ENCODE peak calls at places on chromosomes 13 and 19, in nine cellular contexts. M is neural progenitor cell; W is GM23248; Z is brain microvascular endothelial cell; N is caudate nucleus; U is small intestine; A is CD4-positive, alpha-beta memory T cell; D is hepatocyte; T is CD8-positive, alpha-beta T cell. J is an unnamed sample.

GRCh38 chr13:101520672-101521071 is 68.2 kb downstream of the ITGBL1 start:
- DNase-seq in M (peak), W (peak), Z (peak), N (no peak), U (peak), A (peak), D (no peak), T (no peak), J (peak)

GRCh38 chr13:87274209-87274819 is 396.9 kb upstream of the SLITRK5 start:
- DNase-seq in M (peak), W (peak), Z (no peak), N (no peak), U (peak), A (no peak), D (peak), T (no peak), J (no peak)

GRCh38 chr19:18063463-18063862 is 23.3 kb downstream of the IL12RB1 start:
- DNase-seq in M (peak), W (no peak), Z (no peak), N (no peak), U (no peak), A (no peak), D (peak), T (no peak), J (no peak)

GRCh38 chr13:72808917-72809500 is 27.1 kb downstream of the PIBF1 start:
- DNase-seq in M (peak), W (peak), Z (no peak), N (no peak), U (peak), A (no peak), D (peak), T (no peak), J (no peak)

GRCh38 chr19:34588846-34589245 is 88.1 kb downstream of the SCGB2B2 start:
- DNase-seq in M (no peak), W (no peak), Z (no peak), N (no peak), U (no peak), A (no peak), D (no peak), T (no peak), J (no peak)

GRCh38 chr13:39273953-39274352 is 235.7 kb downstream of the NHLRC3 start:
- DNase-seq in M (peak), W (no peak), Z (no peak), N (no peak), U (peak), A (no peak), D (peak), T (no peak), J (no peak)

GRCh38 chr13:39484506-39485313 is 118.3 kb downstream of the LHFPL6 start:
- DNase-seq in M (no peak), W (peak), Z (peak), N (no peak), U (no peak), A (no peak), D (no peak), T (no peak), J (no peak)

GRCh38 chr19:41356984-41357739 is 3.4 kb upstream of the TGFB1 start:
- DNase-seq in M (no peak), W (no peak), Z (no peak), N (no peak), U (no peak), A (no peak), D (no peak), T (no peak), J (no peak)

GRCh38 chr19:48872884-48873475 is 759 bp downstream of the PPP1R15A start:
- DNase-seq in M (peak), W (peak), Z (peak), N (no peak), U (peak), A (peak), D (peak), T (peak), J (peak)

GRCh38 chr19:14118165-14119051 is 846 bp upstream of the PRKACA start:
- DNase-seq in M (peak), W (peak), Z (peak), N (no peak), U (peak), A (peak), D (peak), T (peak), J (peak)

GRCh38 chr19:24064175-24064574 is 22.8 kb upstream of the ZNF254 start:
- DNase-seq in M (no peak), W (no peak), Z (no peak), N (no peak), U (no peak), A (no peak), D (no peak), T (no peak), J (no peak)

GRCh38 chr19:48836089-48837017 is at the start of gene HSD17B14:
- DNase-seq in M (peak), W (peak), Z (peak), N (no peak), U (no peak), A (no peak), D (peak), T (no peak), J (no peak)

GRCh38 chr13:107843281-107843680 is 372.1 kb downstream of the LIG4 start:
- DNase-seq in M (no peak), W (no peak), Z (no peak), N (no peak), U (no peak), A (no peak), D (no peak), T (no peak), J (no peak)

GRCh38 chr13:100100115-100100879 is 11.4 kb downstream of the PCCA start:
- DNase-seq in M (no peak), W (peak), Z (peak), N (no peak), U (peak), A (no peak), D (peak), T (no peak), J (peak)

GRCh38 chr19:31066385-31066784 is 282.9 kb downstream of the TSHZ3 start:
- DNase-seq in M (no peak), W (peak), Z (peak), N (no peak), U (no peak), A (no peak), D (peak), T (no peak), J (no peak)

GRCh38 chr19:30148039-30148438 is 206.0 kb downstream of the URI1 start:
- DNase-seq in M (no peak), W (no peak), Z (no peak), N (no peak), U (peak), A (no peak), D (no peak), T (no peak), J (no peak)

GRCh38 chr19:18287836-18288772 is 6.7 kb upstream of the JUND start:
- DNase-seq in M (peak), W (no peak), Z (no peak), N (no peak), U (no peak), A (no peak), D (peak), T (no peak), J (no peak)

GRCh38 chr19:52600639-52601024 is 30.5 kb downstream of the ZNF701 start:
- DNase-seq in M (no peak), W (no peak), Z (no peak), N (no peak), U (peak), A (peak), D (peak), T (no peak), J (no peak)

GRCh38 chr19:18668252-18668631 is 15.2 kb upstream of the CRTC1 start:
- DNase-seq in M (no peak), W (no peak), Z (no peak), N (no peak), U (no peak), A (no peak), D (no peak), T (no peak), J (no peak)

GRCh38 chr19:31068268-31068667 is 281.0 kb downstream of the TSHZ3 start:
- DNase-seq in M (no peak), W (no peak), Z (no peak), N (no peak), U (no peak), A (no peak), D (no peak), T (no peak), J (no peak)

DNA sequence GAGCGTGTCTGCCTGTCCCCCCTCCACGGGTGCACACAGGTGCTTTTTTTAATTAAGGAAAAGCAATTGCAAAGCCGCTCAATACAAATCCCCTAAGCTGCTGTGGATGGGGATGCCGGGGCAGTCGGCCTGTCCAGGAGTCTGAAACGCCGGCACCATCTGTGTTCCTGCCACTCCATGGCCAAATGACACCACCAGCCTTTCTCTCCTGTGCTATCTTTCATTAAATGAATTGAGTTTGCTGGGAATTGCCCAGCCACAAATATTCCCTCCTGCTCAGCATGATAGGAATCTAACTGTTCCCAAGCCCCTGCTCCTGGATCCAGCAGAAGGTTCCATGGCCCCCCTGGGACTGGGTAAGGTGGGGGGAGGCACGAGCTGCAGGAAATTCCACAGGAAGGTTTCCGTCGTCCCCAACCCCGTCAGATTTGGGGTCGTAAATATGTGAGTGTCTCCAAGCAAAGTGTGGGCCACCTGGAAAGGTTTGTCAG is 139.3 kb downstream of the KDM4B start:
- DNase-seq in M (no peak), W (no peak), Z (no peak), N (no peak), U (no peak), A (no peak), D (no peak), T (no peak), J (no peak)
- H3K27ac ChIP-seq in M (no peak), W (no peak), Z (no peak), N (no peak), U (no peak), A (no peak), D (no peak), T (no peak), J (no peak)

GRCh38 chr13:65497265-65497664 is 1732.9 kb downstream of the PCDH9 start:
- DNase-seq in M (no peak), W (no peak), Z (peak), N (no peak), U (no peak), A (no peak), D (no peak), T (no peak), J (no peak)
- H3K27ac ChIP-seq in M (no peak), W (no peak), Z (no peak), N (no peak), U (no peak), A (no peak), D (no peak), T (no peak), J (no peak)

DNA sequence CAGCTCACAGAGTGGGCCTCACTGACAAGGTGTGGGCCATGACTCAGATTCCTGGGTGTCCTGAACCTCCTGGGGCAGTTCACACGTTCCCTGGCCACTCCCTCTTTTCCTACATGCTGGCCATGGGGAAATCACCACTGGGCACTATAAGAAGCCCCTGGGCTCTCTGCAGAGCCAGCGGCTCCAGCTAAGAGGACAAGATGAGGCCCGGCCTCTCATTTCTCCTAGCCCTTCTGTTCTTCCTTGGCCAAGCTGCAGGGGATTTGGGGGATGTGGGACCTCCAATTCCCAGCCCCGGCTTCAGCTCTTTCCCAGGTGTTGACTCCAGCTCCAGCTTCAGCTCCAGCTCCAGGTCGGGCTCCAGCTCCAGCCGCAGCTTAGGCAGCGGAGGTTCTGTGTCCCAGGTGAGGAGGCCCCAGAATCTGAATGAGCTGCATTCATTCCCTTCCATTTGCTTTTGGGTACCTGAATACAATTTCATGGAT is at the start of gene OLFM4:
- DNase-seq in M (no peak), W (no peak), Z (no peak), N (no peak), U (peak), A (no peak), D (peak), T (no peak), J (no peak)
- H3K27ac ChIP-seq in M (no peak), W (no peak), Z (no peak), N (no peak), U (peak), A (no peak), D (peak), T (no peak), J (no peak)

GRCh38 chr13:111140562-111141105 is 25.5 kb downstream of the ARHGEF7 start:
- DNase-seq in M (no peak), W (no peak), Z (no peak), N (no peak), U (no peak), A (no peak), D (no peak), T (no peak), J (no peak)
- H3K27ac ChIP-seq in M (no peak), W (no peak), Z (no peak), N (no peak), U (no peak), A (no peak), D (no peak), T (no peak), J (no peak)

J was measured in CD4-positive, CD25-positive, alpha-beta regulatory T cell.